ENCODE peak calls at places on chromosomes 11 and 22, in eight cellular contexts. One of them, this sample, is unnamed.

GRCh38 chr11:74257934-74258553 is 53.4 kb downstream of the P4HA3 start:
- DNase-seq in right lobe of liver: no peak
- DNase-seq in psoas muscle: no peak
- DNase-seq in IMR-90: peak; percentile 82
- DNase-seq in PC-3: peak; percentile 64
- DNase-seq in lung: peak; percentile 34
- DNase-seq in pancreas: no peak
- DNase-seq in prostate gland: peak; percentile 65
- DNase-seq in this sample: peak; percentile 38

GRCh38 chr11:80097146-80097545 is 656.3 kb upstream of the TENM4 start:
- DNase-seq in prostate gland: no peak
- DNase-seq in PC-3: no peak
- DNase-seq in psoas muscle: no peak
- DNase-seq in pancreas: no peak
- DNase-seq in IMR-90: no peak
- DNase-seq in lung: no peak
- DNase-seq in right lobe of liver: no peak
- DNase-seq in this sample: no peak

GRCh38 chr22:31093090-31093850 is 12.2 kb downstream of the SMTN start:
- DNase-seq in PC-3: no peak
- DNase-seq in prostate gland: no peak
- DNase-seq in lung: no peak
- DNase-seq in IMR-90: no peak
- DNase-seq in right lobe of liver: no peak
- DNase-seq in psoas muscle: peak; percentile 93
- DNase-seq in pancreas: no peak
- DNase-seq in this sample: no peak

GRCh38 chr11:118565062-118565461 is 669 bp downstream of the IFT46 start:
- DNase-seq in lung: no peak
- DNase-seq in PC-3: peak; percentile 11
- DNase-seq in prostate gland: peak; percentile 11
- DNase-seq in right lobe of liver: no peak
- DNase-seq in psoas muscle: peak; percentile 55
- DNase-seq in IMR-90: no peak
- DNase-seq in pancreas: no peak
- DNase-seq in this sample: peak; percentile 22

GRCh38 chr11:1034001-1034400 is 2.5 kb downstream of the MUC6 start:
- DNase-seq in pancreas: peak; percentile 75
- DNase-seq in lung: no peak
- DNase-seq in PC-3: no peak
- DNase-seq in IMR-90: no peak
- DNase-seq in prostate gland: no peak
- DNase-seq in right lobe of liver: no peak
- DNase-seq in psoas muscle: no peak
- DNase-seq in this sample: no peak

GRCh38 chr11:8612522-8612921 is 18.5 kb upstream of the STK33 start:
- DNase-seq in lung: no peak
- DNase-seq in pancreas: no peak
- DNase-seq in IMR-90: no peak
- DNase-seq in prostate gland: no peak
- DNase-seq in psoas muscle: no peak
- DNase-seq in right lobe of liver: no peak
- DNase-seq in PC-3: no peak
- DNase-seq in this sample: no peak

GRCh38 chr11:36469063-36469462 is 41.0 kb downstream of the TRAF6 start:
- DNase-seq in psoas muscle: no peak
- DNase-seq in lung: no peak
- DNase-seq in prostate gland: no peak
- DNase-seq in right lobe of liver: no peak
- DNase-seq in PC-3: no peak
- DNase-seq in pancreas: no peak
- DNase-seq in IMR-90: no peak
- DNase-seq in this sample: no peak

GRCh38 chr11:109739374-109739773 is 317.4 kb downstream of the C11orf87 start:
- DNase-seq in PC-3: no peak
- DNase-seq in IMR-90: no peak
- DNase-seq in pancreas: no peak
- DNase-seq in prostate gland: no peak
- DNase-seq in right lobe of liver: no peak
- DNase-seq in lung: no peak
- DNase-seq in psoas muscle: no peak
- DNase-seq in this sample: no peak

GRCh38 chr11:94757037-94757681 is 11.0 kb upstream of the AMOTL1 start:
- DNase-seq in pancreas: no peak
- DNase-seq in IMR-90: no peak
- DNase-seq in lung: no peak
- DNase-seq in psoas muscle: no peak
- DNase-seq in prostate gland: no peak
- DNase-seq in right lobe of liver: no peak
- DNase-seq in PC-3: no peak
- DNase-seq in this sample: no peak

GRCh38 chr11:121829159-121829643 is 286.8 kb downstream of the BLID start:
- DNase-seq in prostate gland: no peak
- DNase-seq in PC-3: peak; percentile 85
- DNase-seq in pancreas: no peak
- DNase-seq in psoas muscle: peak; percentile 52
- DNase-seq in IMR-90: peak; percentile 100
- DNase-seq in lung: no peak
- DNase-seq in right lobe of liver: no peak
- DNase-seq in this sample: no peak

GRCh38 chr11:16981651-16982194 is 32.5 kb downstream of the PLEKHA7 start:
- DNase-seq in lung: no peak
- DNase-seq in pancreas: peak; percentile 49
- DNase-seq in psoas muscle: no peak
- DNase-seq in prostate gland: no peak
- DNase-seq in PC-3: no peak
- DNase-seq in right lobe of liver: no peak
- DNase-seq in IMR-90: peak; percentile 14
- DNase-seq in this sample: no peak

GRCh38 chr11:63493127-63493526 is 2.2 kb upstream of the PLAAT5 start:
- DNase-seq in IMR-90: no peak
- DNase-seq in prostate gland: no peak
- DNase-seq in pancreas: no peak
- DNase-seq in right lobe of liver: no peak
- DNase-seq in psoas muscle: no peak
- DNase-seq in lung: no peak
- DNase-seq in PC-3: no peak
- DNase-seq in this sample: no peak

GRCh38 chr11:112511271-112511670 is 250.6 kb upstream of the PLET1 start:
- DNase-seq in PC-3: no peak
- DNase-seq in pancreas: no peak
- DNase-seq in lung: no peak
- DNase-seq in IMR-90: no peak
- DNase-seq in psoas muscle: no peak
- DNase-seq in prostate gland: no peak
- DNase-seq in right lobe of liver: no peak
- DNase-seq in this sample: no peak

DNA sequence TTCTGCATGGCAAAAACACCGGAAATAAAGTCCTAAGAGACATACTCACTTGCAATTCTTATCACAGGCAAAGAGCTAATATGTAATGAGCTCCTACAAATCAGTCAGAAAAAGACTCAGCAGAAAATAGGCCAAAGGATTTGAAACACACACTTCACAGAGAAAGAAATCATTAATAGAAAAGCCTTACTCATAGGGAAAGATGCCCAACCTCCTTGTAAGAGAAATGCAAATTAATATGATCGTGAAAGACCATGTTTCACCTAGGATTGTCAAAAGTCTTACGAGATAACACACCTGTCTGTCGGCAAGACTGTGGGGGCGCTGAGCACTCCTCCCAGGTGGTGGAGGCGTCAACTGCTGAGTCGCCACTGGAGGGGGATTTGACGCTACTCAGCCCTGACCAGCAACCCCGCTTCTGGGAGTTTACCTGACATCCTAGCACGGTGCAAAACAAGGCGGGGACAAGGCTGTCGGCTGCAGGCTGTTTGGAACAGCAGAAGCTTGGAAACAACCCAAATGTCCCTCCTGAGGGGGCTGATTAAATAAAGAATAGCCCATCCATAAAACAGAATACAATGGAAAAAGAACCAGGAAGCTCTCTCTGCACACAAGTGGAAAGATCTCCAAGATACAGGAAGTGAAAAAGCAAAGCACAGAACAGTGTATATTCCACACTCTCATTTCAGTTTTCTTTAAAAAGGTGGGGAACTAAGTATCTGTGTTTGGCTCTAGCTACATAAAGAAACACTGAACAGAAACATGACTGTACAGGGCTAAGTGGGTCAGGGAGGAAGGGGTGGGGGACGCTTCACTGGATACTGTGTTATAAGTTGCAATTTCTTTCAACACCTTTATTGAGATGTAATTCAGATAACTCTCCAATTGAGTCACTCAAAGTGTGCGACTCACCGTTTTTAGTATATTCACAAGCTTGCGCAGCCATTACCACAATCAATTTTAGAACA is 11.5 kb downstream of the CSNK1E start:
- DNase-seq in IMR-90: peak; percentile 54
- DNase-seq in prostate gland: no peak
- DNase-seq in lung: no peak
- DNase-seq in psoas muscle: no peak
- DNase-seq in right lobe of liver: no peak
- DNase-seq in pancreas: no peak
- DNase-seq in PC-3: no peak
- DNase-seq in this sample: peak; percentile 64
- TF ChIP-seq CTCF in IMR-90: no peak
- TF ChIP-seq CTCF in prostate gland: no peak
- TF ChIP-seq CTCF in lung: no peak
- TF ChIP-seq CTCF in psoas muscle: no peak
- TF ChIP-seq CTCF in right lobe of liver: no peak
- TF ChIP-seq CTCF in pancreas: no peak
- TF ChIP-seq CTCF in PC-3: no peak
- TF ChIP-seq CTCF in this sample: no peak

GRCh38 chr22:43956805-43957463 is 1.7 kb downstream of the SAMM50 start:
- DNase-seq in psoas muscle: peak; percentile 71
- DNase-seq in pancreas: no peak
- DNase-seq in right lobe of liver: no peak
- DNase-seq in IMR-90: no peak
- DNase-seq in PC-3: peak; percentile 62
- DNase-seq in lung: no peak
- DNase-seq in prostate gland: no peak
- DNase-seq in this sample: no peak
- H3K4me3 ChIP-seq in psoas muscle: peak overlapping the region; percentile 85
- H3K4me3 ChIP-seq in pancreas: no peak overlapping the region
- H3K4me3 ChIP-seq in right lobe of liver: no peak overlapping the region
- H3K4me3 ChIP-seq in IMR-90: no peak overlapping the region
- H3K4me3 ChIP-seq in PC-3: peak overlapping the region; percentile 91
- H3K4me3 ChIP-seq in lung: no peak overlapping the region
- H3K4me3 ChIP-seq in prostate gland: no peak overlapping the region
- H3K4me3 ChIP-seq in this sample: no peak overlapping the region

GRCh38 chr11:59578369-59578768 is 37.2 kb downstream of the OSBP start:
- DNase-seq in psoas muscle: no peak
- DNase-seq in PC-3: no peak
- DNase-seq in pancreas: no peak
- DNase-seq in lung: no peak
- DNase-seq in prostate gland: no peak
- DNase-seq in IMR-90: no peak
- DNase-seq in right lobe of liver: no peak
- DNase-seq in this sample: no peak

GRCh38 chr11:59584294-59584693 is 31.3 kb downstream of the OSBP start:
- DNase-seq in IMR-90: no peak
- DNase-seq in pancreas: no peak
- DNase-seq in PC-3: no peak
- DNase-seq in right lobe of liver: no peak
- DNase-seq in psoas muscle: no peak
- DNase-seq in prostate gland: no peak
- DNase-seq in lung: no peak
- DNase-seq in this sample: no peak

DNA sequence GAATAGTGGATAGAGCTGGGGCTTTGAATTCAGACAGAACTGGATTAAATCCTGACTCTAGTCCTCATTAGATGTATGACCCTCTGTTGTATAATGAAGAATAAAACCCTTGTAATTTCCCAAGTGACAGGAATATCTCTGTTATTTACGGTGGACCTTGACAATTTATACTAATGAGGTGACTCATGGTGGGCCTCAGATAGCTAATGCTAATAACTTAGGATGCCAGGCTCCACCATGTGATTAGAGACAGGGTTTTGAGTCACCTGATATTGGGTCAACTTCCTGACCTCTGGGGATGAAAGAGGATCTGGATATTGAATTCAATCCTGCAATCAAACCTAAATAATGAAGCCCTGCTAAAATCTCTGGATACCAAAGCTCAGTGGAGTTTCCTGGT is 33.6 kb downstream of the OSBP start:
- DNase-seq in psoas muscle: no peak
- DNase-seq in pancreas: no peak
- DNase-seq in IMR-90: no peak
- DNase-seq in lung: no peak
- DNase-seq in right lobe of liver: no peak
- DNase-seq in PC-3: no peak
- DNase-seq in prostate gland: no peak
- DNase-seq in this sample: no peak
- TF ChIP-seq CTCF in psoas muscle: no peak
- TF ChIP-seq CTCF in pancreas: no peak
- TF ChIP-seq CTCF in IMR-90: no peak
- TF ChIP-seq CTCF in lung: no peak
- TF ChIP-seq CTCF in right lobe of liver: no peak
- TF ChIP-seq CTCF in PC-3: no peak
- TF ChIP-seq CTCF in prostate gland: no peak
- TF ChIP-seq CTCF in this sample: no peak

GRCh38 chr22:43800970-43801369 is 11.1 kb downstream of the EFCAB6 start:
- DNase-seq in lung: no peak
- DNase-seq in IMR-90: no peak
- DNase-seq in psoas muscle: no peak
- DNase-seq in pancreas: no peak
- DNase-seq in right lobe of liver: no peak
- DNase-seq in prostate gland: no peak
- DNase-seq in PC-3: no peak
- DNase-seq in this sample: no peak
- H3K4me3 ChIP-seq in lung: no peak overlapping the region
- H3K4me3 ChIP-seq in IMR-90: no peak overlapping the region
- H3K4me3 ChIP-seq in psoas muscle: no peak overlapping the region
- H3K4me3 ChIP-seq in pancreas: no peak overlapping the region
- H3K4me3 ChIP-seq in right lobe of liver: no peak overlapping the region
- H3K4me3 ChIP-seq in prostate gland: no peak overlapping the region
- H3K4me3 ChIP-seq in PC-3: no peak overlapping the region
- H3K4me3 ChIP-seq in this sample: no peak overlapping the region

DNA sequence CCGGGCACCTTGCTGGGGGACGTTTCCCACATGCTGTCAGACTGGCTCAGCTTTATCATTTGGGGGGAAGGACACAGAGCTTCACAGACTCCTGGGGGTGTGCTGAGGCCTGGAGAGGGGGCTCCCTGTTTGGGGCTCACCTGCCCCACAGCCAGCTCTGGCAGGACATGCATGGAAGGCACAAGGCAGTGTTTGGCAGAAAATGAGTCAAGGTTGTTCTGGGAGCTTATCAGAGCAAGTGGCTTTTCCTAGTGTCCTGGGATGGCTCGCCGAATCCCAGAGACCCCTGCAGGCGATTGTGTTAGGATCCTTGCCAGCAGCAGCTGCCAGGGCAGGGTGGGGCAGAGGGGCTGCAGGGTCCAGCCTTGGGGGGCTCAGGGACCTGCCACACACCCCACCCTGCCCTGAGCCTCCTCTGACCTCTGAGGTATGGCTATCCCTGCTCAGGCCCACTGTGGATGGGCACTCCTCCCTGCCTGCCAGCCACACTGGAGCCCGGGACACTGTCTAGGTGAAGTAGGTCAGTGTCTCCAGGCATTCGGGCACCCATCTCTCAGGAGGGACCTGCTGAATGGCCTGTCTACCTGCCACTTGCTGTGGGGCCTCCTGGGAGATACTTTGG is 1323.0 kb downstream of the BRD1 start:
- DNase-seq in right lobe of liver: peak; percentile 30
- DNase-seq in lung: no peak
- DNase-seq in psoas muscle: peak; percentile 36
- DNase-seq in PC-3: no peak
- DNase-seq in prostate gland: no peak
- DNase-seq in pancreas: no peak
- DNase-seq in IMR-90: no peak
- DNase-seq in this sample: no peak
- TF ChIP-seq CTCF in right lobe of liver: no peak
- TF ChIP-seq CTCF in lung: no peak
- TF ChIP-seq CTCF in psoas muscle: no peak
- TF ChIP-seq CTCF in PC-3: no peak
- TF ChIP-seq CTCF in prostate gland: no peak
- TF ChIP-seq CTCF in pancreas: no peak
- TF ChIP-seq CTCF in IMR-90: no peak
- TF ChIP-seq CTCF in this sample: no peak

This sample was measured in colonic mucosa.